ENCODE peak calls at places on chromosomes 16 and 17, in five cellular contexts. X is activated T-helper 9 cell treated with anti-CD3 and anti-CD28 coated beads, Interleukin-2, amount 50 U/mL, for 16 hours; Y is NCI-H2029; Q is naive thymus-derived CD8-positive, alpha-beta T cell; B is CD4-positive, alpha-beta memory T cell. W is an unnamed sample.

GRCh38 chr17:74860229-74860998 is 729 bp upstream of the GRIN2C start:
- DNase-seq in Y (no peak), X (no peak), B (peak), Q (peak), W (no peak)

GRCh38 chr17:55330344-55330933 is 65.7 kb downstream of the HLF start:
- DNase-seq in Q (no peak), B (no peak), Y (no peak), X (no peak), W (peak)

GRCh38 chr17:80826955-80827645 is 164.5 kb upstream of the CHMP6 start:
- DNase-seq in Q (no peak), X (no peak), B (no peak), Y (no peak), W (peak)

GRCh38 chr16:1317479-1318267 is 8.2 kb downstream of the UBE2I start:
- DNase-seq in X (no peak), B (no peak), Q (no peak), Y (no peak), W (no peak)

GRCh38 chr16:71185366-71185765 is 45.2 kb downstream of the HYDIN start:
- DNase-seq in Y (no peak), X (no peak), B (no peak), Q (no peak), W (no peak)

GRCh38 chr17:4600563-4600962 is 16.2 kb downstream of the SMTNL2 start:
- DNase-seq in X (no peak), Q (no peak), Y (no peak), B (no peak), W (peak)

GRCh38 chr17:80924111-80924806 is 67.4 kb upstream of the CHMP6 start:
- DNase-seq in Q (no peak), Y (no peak), B (no peak), X (no peak), W (no peak)

GRCh38 chr17:65583921-65584603 is 22.6 kb upstream of the AXIN2 start:
- DNase-seq in B (no peak), Y (no peak), Q (no peak), X (no peak), W (no peak)

W was measured in myocyte.